ENCODE peak calls at places on chromosomes 13 and 19, in four cellular contexts. One of them, this sample, is unnamed.

GRCh38 chr13:85864963-85865530 is 65.8 kb upstream of the SLITRK6 start:
- DNase-seq in breast epithelium: no peak
- DNase-seq in MM.1S: peak
- DNase-seq in thoracic aorta: no peak
- DNase-seq in this sample: peak

GRCh38 chr13:78660130-78660857 is 1.3 kb upstream of the OBI1 start:
- DNase-seq in breast epithelium: no peak
- DNase-seq in MM.1S: no peak
- DNase-seq in thoracic aorta: no peak
- DNase-seq in this sample: peak

GRCh38 chr13:30318026-30318425 is 10.7 kb upstream of the KATNAL1 start:
- DNase-seq in breast epithelium: no peak
- DNase-seq in MM.1S: no peak
- DNase-seq in thoracic aorta: no peak
- DNase-seq in this sample: no peak

GRCh38 chr13:33874871-33875270 is 56.9 kb downstream of the RFC3 start:
- DNase-seq in breast epithelium: no peak
- DNase-seq in MM.1S: no peak
- DNase-seq in thoracic aorta: no peak
- DNase-seq in this sample: no peak

GRCh38 chr19:58291943-58292342 is 13.2 kb downstream of the ZNF8 start:
- DNase-seq in breast epithelium: no peak
- DNase-seq in MM.1S: no peak
- DNase-seq in thoracic aorta: no peak
- DNase-seq in this sample: no peak

GRCh38 chr19:38514812-38515633 is 81.5 kb downstream of the RYR1 start:
- DNase-seq in breast epithelium: no peak
- DNase-seq in MM.1S: peak
- DNase-seq in thoracic aorta: no peak
- DNase-seq in this sample: peak

GRCh38 chr19:17751103-17751911 is at the start of gene FCHO1:
- DNase-seq in breast epithelium: no peak
- DNase-seq in MM.1S: peak
- DNase-seq in thoracic aorta: no peak
- DNase-seq in this sample: peak

GRCh38 chr19:32017341-32017948 is 328.0 kb upstream of the ZNF507 start:
- DNase-seq in breast epithelium: no peak
- DNase-seq in MM.1S: no peak
- DNase-seq in thoracic aorta: no peak
- DNase-seq in this sample: no peak

GRCh38 chr19:55683449-55684261 is 8.6 kb downstream of the EPN1 start:
- DNase-seq in breast epithelium: no peak
- DNase-seq in MM.1S: no peak
- DNase-seq in thoracic aorta: no peak
- DNase-seq in this sample: no peak

GRCh38 chr13:52862358-52863206 is 14.1 kb upstream of the PCDH8 start:
- DNase-seq in breast epithelium: no peak
- DNase-seq in MM.1S: no peak
- DNase-seq in thoracic aorta: no peak
- DNase-seq in this sample: peak

GRCh38 chr13:113297370-113297871 is 382 bp downstream of the LAMP1 start:
- DNase-seq in breast epithelium: no peak
- DNase-seq in MM.1S: peak
- DNase-seq in thoracic aorta: no peak
- DNase-seq in this sample: peak

GRCh38 chr19:55472463-55472862 is 4.0 kb upstream of the ZNF628 start:
- DNase-seq in breast epithelium: no peak
- DNase-seq in MM.1S: no peak
- DNase-seq in thoracic aorta: no peak
- DNase-seq in this sample: no peak

GRCh38 chr19:6632002-6632621 is 37.8 kb downstream of the TNFSF14 start:
- DNase-seq in breast epithelium: no peak
- DNase-seq in MM.1S: peak
- DNase-seq in thoracic aorta: peak
- DNase-seq in this sample: peak

GRCh38 chr19:41902594-41902993 is 19.6 kb downstream of the ARHGEF1 start:
- DNase-seq in breast epithelium: no peak
- DNase-seq in MM.1S: no peak
- DNase-seq in thoracic aorta: no peak
- DNase-seq in this sample: no peak

GRCh38 chr13:110065780-110066179 is 241.2 kb downstream of the COL4A1 start:
- DNase-seq in breast epithelium: no peak
- DNase-seq in MM.1S: no peak
- DNase-seq in thoracic aorta: no peak
- DNase-seq in this sample: no peak

GRCh38 chr19:7970716-7971448 is 27.4 kb upstream of the TIMM44 start:
- DNase-seq in breast epithelium: no peak
- DNase-seq in MM.1S: peak
- DNase-seq in thoracic aorta: no peak
- DNase-seq in this sample: peak

GRCh38 chr19:45883881-45884681 is 1.9 kb downstream of the IRF2BP1 start:
- DNase-seq in breast epithelium: no peak
- DNase-seq in MM.1S: no peak
- DNase-seq in thoracic aorta: no peak
- DNase-seq in this sample: no peak

GRCh38 chr13:76871332-76871945 is 14.8 kb downstream of the KCTD12 start:
- DNase-seq in breast epithelium: no peak
- DNase-seq in MM.1S: no peak
- DNase-seq in thoracic aorta: no peak
- DNase-seq in this sample: no peak

GRCh38 chr19:45440873-45441654 is 17.3 kb upstream of the ERCC1 start:
- DNase-seq in breast epithelium: no peak
- DNase-seq in MM.1S: no peak
- DNase-seq in thoracic aorta: no peak
- DNase-seq in this sample: no peak

GRCh38 chr13:45367358-45367757 is 26.4 kb upstream of the TPT1 start:
- DNase-seq in breast epithelium: no peak
- DNase-seq in MM.1S: peak
- DNase-seq in thoracic aorta: peak
- DNase-seq in this sample: peak

GRCh38 chr19:33248104-33248503 is 22.5 kb upstream of the SLC7A10 start:
- DNase-seq in breast epithelium: no peak
- DNase-seq in MM.1S: no peak
- DNase-seq in thoracic aorta: no peak
- DNase-seq in this sample: no peak

GRCh38 chr13:27868639-27869435 is 51.0 kb upstream of the PDX1 start:
- DNase-seq in breast epithelium: no peak
- DNase-seq in MM.1S: peak
- DNase-seq in thoracic aorta: no peak
- DNase-seq in this sample: peak

GRCh38 chr19:46639356-46640061 is 3.5 kb upstream of the GNG8 start:
- DNase-seq in breast epithelium: no peak
- DNase-seq in MM.1S: no peak
- DNase-seq in thoracic aorta: no peak
- DNase-seq in this sample: peak

GRCh38 chr19:17671906-17672305 is 16.2 kb downstream of the UNC13A start:
- DNase-seq in breast epithelium: no peak
- DNase-seq in MM.1S: peak
- DNase-seq in thoracic aorta: no peak
- DNase-seq in this sample: peak

GRCh38 chr19:1106841-1107654 is 3.3 kb downstream of the GPX4 start:
- DNase-seq in breast epithelium: no peak
- DNase-seq in MM.1S: no peak
- DNase-seq in thoracic aorta: no peak
- DNase-seq in this sample: peak
- TF ChIP-seq CTCF in breast epithelium: peak
- TF ChIP-seq CTCF in MM.1S: no peak
- TF ChIP-seq CTCF in thoracic aorta: no peak
- TF ChIP-seq CTCF in this sample: no peak

GRCh38 chr19:35166100-35167063 is 11.8 kb downstream of the FXYD5 start:
- DNase-seq in breast epithelium: no peak
- DNase-seq in MM.1S: no peak
- DNase-seq in thoracic aorta: no peak
- DNase-seq in this sample: no peak
- H3K4me3 ChIP-seq in breast epithelium: no peak
- H3K4me3 ChIP-seq in MM.1S: no peak
- H3K4me3 ChIP-seq in thoracic aorta: no peak
- H3K4me3 ChIP-seq in this sample: no peak

DNA sequence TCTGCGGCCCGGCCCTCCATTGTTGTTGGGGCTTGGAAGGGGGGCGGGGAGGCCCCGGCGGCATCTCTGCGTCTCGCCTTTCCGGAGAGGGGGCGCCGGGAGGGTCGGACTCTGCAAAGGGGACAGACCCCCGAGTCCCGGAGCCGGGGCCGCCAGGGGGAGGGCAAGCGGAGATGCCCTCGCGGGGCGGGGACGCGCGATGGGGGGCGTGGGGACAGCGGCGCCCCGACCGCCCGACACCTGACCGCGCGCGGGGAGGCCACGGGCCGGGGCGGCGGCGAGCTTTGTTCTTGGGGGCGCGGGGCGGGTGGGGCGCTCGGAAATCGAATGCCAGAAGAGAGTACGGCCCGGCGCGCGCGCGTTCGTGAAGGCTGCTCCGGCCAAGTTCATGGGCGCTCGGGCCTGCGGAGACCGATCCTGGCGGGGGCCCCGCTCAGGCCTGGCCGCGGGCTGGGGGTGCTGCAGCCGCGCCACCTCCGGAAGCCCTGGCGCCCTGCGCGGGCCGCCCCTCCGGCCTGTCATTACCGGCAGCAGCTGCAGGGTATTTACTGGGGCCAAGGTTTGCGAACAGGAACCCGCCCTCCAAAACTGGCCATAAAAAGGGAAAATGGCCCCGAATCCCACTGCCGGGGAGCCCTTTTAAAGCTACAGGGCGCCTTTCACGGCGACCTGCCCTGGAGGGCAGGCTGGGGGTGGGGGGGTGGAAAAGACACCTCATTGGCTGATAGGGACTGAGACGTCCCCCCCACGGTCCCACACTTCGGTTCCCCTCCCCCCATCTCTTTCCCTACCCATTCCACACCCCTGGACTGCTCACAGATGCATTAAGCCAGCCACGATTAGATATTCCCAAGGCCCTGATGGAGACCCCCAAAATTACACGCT is 11.1 kb upstream of the NANOS3 start:
- DNase-seq in breast epithelium: no peak
- DNase-seq in MM.1S: no peak
- DNase-seq in thoracic aorta: no peak
- DNase-seq in this sample: no peak
- TF ChIP-seq CTCF in breast epithelium: no peak
- TF ChIP-seq CTCF in MM.1S: no peak
- TF ChIP-seq CTCF in thoracic aorta: no peak
- TF ChIP-seq CTCF in this sample: no peak

DNA sequence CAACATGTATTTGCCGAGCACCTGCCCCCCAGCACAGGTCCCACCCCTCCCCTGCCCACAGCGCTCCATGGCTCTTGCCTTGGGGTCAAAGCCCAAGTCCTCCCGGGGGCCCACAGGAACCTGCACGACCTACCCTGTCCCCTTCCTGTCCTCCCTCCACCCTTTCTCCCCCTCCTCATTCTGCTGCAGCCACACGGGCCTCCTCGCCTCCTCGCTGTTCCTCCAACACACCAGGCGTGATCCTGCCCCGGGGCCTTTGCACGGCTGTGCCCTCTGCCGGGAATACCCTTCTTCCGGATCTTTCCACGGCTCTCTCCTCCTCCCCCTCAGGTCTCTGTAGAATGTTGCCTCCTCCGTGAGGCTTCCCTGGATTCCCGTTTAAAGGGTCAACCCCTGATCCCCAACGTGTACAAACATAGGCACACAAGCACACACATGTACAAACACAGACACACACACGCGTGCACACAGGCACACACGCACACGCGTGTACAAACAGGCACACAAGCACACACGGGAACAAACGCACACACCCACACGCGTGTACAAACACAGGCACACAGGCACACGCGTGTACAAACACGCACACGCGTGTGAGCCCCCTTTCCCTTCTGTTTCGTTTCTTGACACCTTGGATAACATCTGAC is 2.8 kb downstream of the MADCAM1 start:
- DNase-seq in breast epithelium: no peak
- DNase-seq in MM.1S: no peak
- DNase-seq in thoracic aorta: no peak
- DNase-seq in this sample: no peak
- H3K4me3 ChIP-seq in breast epithelium: no peak
- H3K4me3 ChIP-seq in MM.1S: no peak
- H3K4me3 ChIP-seq in thoracic aorta: no peak
- H3K4me3 ChIP-seq in this sample: no peak

DNA sequence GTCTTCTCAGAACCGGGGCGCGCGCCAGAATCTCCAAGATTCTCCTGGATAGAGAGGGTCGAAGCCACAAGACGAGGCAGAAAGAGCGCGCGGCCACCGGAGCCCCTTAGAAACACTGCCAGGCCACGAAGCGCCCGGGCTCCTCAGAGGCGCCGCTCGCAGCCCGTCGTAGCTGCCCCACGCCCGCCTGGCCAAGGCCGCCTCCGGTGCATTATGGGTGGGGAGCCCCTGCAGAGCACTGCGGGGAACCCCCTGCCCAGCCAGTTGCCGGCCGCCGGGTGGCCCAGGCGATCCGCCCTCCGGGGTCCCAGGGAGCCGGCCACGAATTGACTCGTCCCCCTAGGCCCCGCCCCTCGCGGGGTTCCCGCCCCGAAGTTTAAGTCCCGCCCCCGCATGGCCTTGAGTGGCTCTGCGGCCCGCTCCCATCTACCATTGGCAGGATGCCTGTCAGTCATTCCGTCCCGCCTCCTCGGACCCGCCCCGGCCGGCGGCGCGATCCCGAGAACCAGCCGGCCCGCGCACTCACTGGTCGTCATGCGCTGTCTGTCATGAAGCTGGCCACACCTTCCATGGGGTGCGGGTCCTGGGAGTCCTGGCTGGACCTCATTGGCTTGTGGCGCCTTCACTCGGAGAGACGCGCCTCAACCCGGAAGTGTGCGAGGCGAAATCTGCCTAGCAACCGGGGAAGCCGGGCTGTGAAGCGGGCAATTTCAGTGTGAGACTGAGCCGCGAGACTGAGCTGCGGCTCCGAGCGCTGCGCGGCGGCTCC is 20.2 kb upstream of the GATAD2A start:
- DNase-seq in breast epithelium: peak
- DNase-seq in MM.1S: peak
- DNase-seq in thoracic aorta: peak
- DNase-seq in this sample: peak
- TF ChIP-seq CTCF in breast epithelium: no peak
- TF ChIP-seq CTCF in MM.1S: no peak
- TF ChIP-seq CTCF in thoracic aorta: peak
- TF ChIP-seq CTCF in this sample: peak